ENCODE peak calls at places on chromosome 18, in six cellular contexts. Q is GM10248, Y is nucleus accumbens, M is cerebellar nuclear complex, U is midbrain, D is NCI-H2081. T is an unnamed sample.

GRCh38 chr18:63553117-63553516 is 10.9 kb downstream of the SERPINB12 start:
- DNase-seq in D (no peak), Q (no peak), M (no peak), U (no peak), Y (no peak), T (no peak)

GRCh38 chr18:60377778-60378469 is 5.3 kb upstream of the MC4R start:
- DNase-seq in U (no peak), D (no peak), Q (no peak), Y (no peak), M (no peak), T (no peak)

GRCh38 chr18:8812631-8813030 is 107.3 kb downstream of the MTCL1 start:
- DNase-seq in Y (no peak), M (no peak), Q (no peak), U (no peak), D (no peak), T (no peak)

GRCh38 chr18:37322497-37323035 is 243.0 kb downstream of the CELF4 start:
- DNase-seq in Y (peak; percentile 8), D (peak; percentile 30), M (no peak), Q (peak; percentile 65), U (no peak), T (no peak)

GRCh38 chr18:76351961-76352581 is 143.0 kb downstream of the ZNF516 start:
- DNase-seq in D (peak; percentile 89), U (no peak), M (no peak), Y (no peak), Q (no peak), T (no peak)

GRCh38 chr18:5611221-5611620 is 67.4 kb upstream of the EPB41L3 start:
- DNase-seq in U (no peak), D (no peak), Q (no peak), Y (no peak), M (no peak), T (no peak)

GRCh38 chr18:37294951-37295350 is 270.6 kb downstream of the CELF4 start:
- DNase-seq in Q (no peak), U (no peak), D (no peak), Y (no peak), M (no peak), T (no peak)

GRCh38 chr18:63161728-63162195 is 157.8 kb downstream of the BCL2 start:
- DNase-seq in Q (peak; percentile 73), D (no peak), M (no peak), Y (no peak), U (no peak), T (peak; percentile 98)

GRCh38 chr18:62398291-62398690 is 73.2 kb downstream of the TNFRSF11A start:
- DNase-seq in D (no peak), M (no peak), Q (no peak), U (no peak), Y (no peak), T (no peak)

GRCh38 chr18:45168883-45169585 is 446.2 kb upstream of the SLC14A2 start:
- DNase-seq in U (no peak), Q (no peak), D (no peak), Y (no peak), M (no peak), T (no peak)

GRCh38 chr18:34929336-34929780 is 111.9 kb upstream of the MAPRE2 start:
- DNase-seq in D (peak; percentile 4), Y (no peak), Q (no peak), U (no peak), M (no peak), T (no peak)

GRCh38 chr18:79818036-79818435 is 20.3 kb downstream of the KCNG2 start:
- DNase-seq in Q (no peak), D (no peak), U (no peak), M (no peak), Y (no peak), T (no peak)

GRCh38 chr18:78150590-78150989 is 829.0 kb upstream of the SALL3 start:
- DNase-seq in D (no peak), Q (no peak), Y (no peak), U (no peak), M (no peak), T (no peak)

GRCh38 chr18:79200546-79201268 is 131.5 kb downstream of the ATP9B start:
- DNase-seq in Y (peak; percentile 25), Q (peak; percentile 59), D (no peak), M (no peak), U (no peak), T (no peak)

GRCh38 chr18:4808891-4809290 is 353.8 kb upstream of the DLGAP1 start:
- DNase-seq in Q (no peak), D (no peak), M (no peak), U (no peak), Y (no peak), T (no peak)

GRCh38 chr18:63479826-63480225 is 3.1 kb downstream of the SERPINB5 start:
- DNase-seq in Y (no peak), U (no peak), Q (no peak), M (no peak), D (no peak), T (no peak)

GRCh38 chr18:3402962-3403585 is 46.9 kb upstream of the TGIF1 start:
- DNase-seq in D (no peak), U (no peak), Y (no peak), Q (no peak), M (no peak), T (no peak)

GRCh38 chr18:10130626-10131025 is 216.8 kb downstream of the VAPA start:
- DNase-seq in Q (no peak), M (no peak), D (no peak), U (no peak), Y (no peak), T (no peak)

GRCh38 chr18:35376742-35377695 is at the start of gene ZNF396:
- DNase-seq in D (peak; percentile 68), Q (peak; percentile 82), M (no peak), U (peak; percentile 66), Y (peak; percentile 46), T (no peak)

GRCh38 chr18:49520661-49521145 is 33.7 kb upstream of the C18orf32 start:
- DNase-seq in D (no peak), Y (no peak), Q (no peak), U (no peak), M (no peak), T (no peak)

GRCh38 chr18:79062806-79063205 is 6.4 kb upstream of the ATP9B start:
- DNase-seq in M (no peak), U (no peak), D (no peak), Y (no peak), Q (no peak), T (no peak)

GRCh38 chr18:52903858-52904257 is 563.9 kb downstream of the DCC start:
- DNase-seq in D (peak; percentile 55), Q (no peak), Y (peak; percentile 5), U (peak; percentile 49), M (no peak), T (no peak)

GRCh38 chr18:23307567-23308295 is 145.4 kb upstream of the RIOK3 start:
- DNase-seq in Q (peak; percentile 50), U (no peak), M (no peak), Y (no peak), D (no peak), T (peak; percentile 39)

GRCh38 chr18:42164556-42164955 is 209.5 kb downstream of the PIK3C3 start:
- DNase-seq in Y (no peak), D (no peak), U (no peak), M (no peak), Q (no peak), T (no peak)

GRCh38 chr18:34991561-34991960 is 49.7 kb upstream of the MAPRE2 start:
- DNase-seq in Y (no peak), M (no peak), Q (no peak), D (no peak), U (no peak), T (no peak)

GRCh38 chr18:3186678-3187658 is 32.8 kb downstream of the MYOM1 start:
- DNase-seq in Y (no peak), D (no peak), U (no peak), M (no peak), Q (no peak), T (no peak)

GRCh38 chr18:34659579-34660517 is 50.2 kb upstream of the DTNA start:
- DNase-seq in U (peak; percentile 80), M (no peak), D (peak; percentile 85), Q (no peak), Y (peak; percentile 33), T (no peak)

GRCh38 chr18:48538531-48539405 is at the start of gene CTIF:
- DNase-seq in Y (peak; percentile 87), M (peak; percentile 96), Q (peak; percentile 91), U (peak; percentile 95), D (peak; percentile 92), T (peak; percentile 12)

GRCh38 chr18:47251289-47252120 is at the start of gene SKOR2:
- DNase-seq in M (no peak), Y (no peak), D (peak; percentile 56), U (no peak), Q (no peak), T (no peak)

GRCh38 chr18:47100214-47100831 is 50.0 kb downstream of the HDHD2 start:
- DNase-seq in Y (peak; percentile 6), U (peak; percentile 62), Q (peak; percentile 47), M (peak; percentile 69), D (peak; percentile 59), T (no peak)

GRCh38 chr18:31513189-31513907 is 15.4 kb downstream of the DSG2 start:
- DNase-seq in U (no peak), Y (no peak), Q (no peak), D (no peak), M (no peak), T (no peak)

GRCh38 chr18:9849407-9849961 is 36.3 kb upstream of the TXNDC2 start:
- DNase-seq in Q (no peak), U (peak; percentile 19), D (no peak), Y (no peak), M (no peak), T (no peak)

GRCh38 chr18:30492552-30493129 is 549.9 kb downstream of the DSC3 start:
- DNase-seq in D (no peak), Y (no peak), M (no peak), Q (no peak), U (no peak), T (no peak)

GRCh38 chr18:61735564-61736102 is 157.2 kb downstream of the RNF152 start:
- DNase-seq in Q (no peak), D (no peak), Y (no peak), U (no peak), M (no peak), T (no peak)

GRCh38 chr18:53780666-53781065 is 443.8 kb downstream of the MBD2 start:
- DNase-seq in M (no peak), Y (no peak), Q (no peak), U (no peak), D (no peak), T (no peak)

GRCh38 chr18:11891737-11892136 is 16.4 kb downstream of the MPPE1 start:
- DNase-seq in Q (no peak), Y (no peak), D (no peak), M (no peak), U (no peak), T (no peak)

GRCh38 chr18:70207181-70207580 is 1.7 kb upstream of the RTTN start:
- DNase-seq in D (no peak), M (no peak), Q (no peak), Y (no peak), U (no peak), T (no peak)